ENCODE peak calls at places on chromosomes 6 and 20, in ten cellular contexts. One of them, this sample, is unnamed.
A peak's percentile ranks its signal among the peaks of the same experiment; 100 is the strongest.

GRCh38 chr6:24060982-24061754 is 64.8 kb upstream of the NRSN1 start:
- DNase-seq in T-cell: no peak
- DNase-seq in GM03348: no peak
- DNase-seq in SK-N-SH: no peak
- DNase-seq in kidney tubule cell: no peak
- DNase-seq in NT2/D1: no peak
- DNase-seq in endothelial cell: no peak
- DNase-seq in fibroblast of the conjunctiva: no peak
- DNase-seq in H9: no peak
- DNase-seq in Calu3: no peak
- DNase-seq in this sample: no peak

GRCh38 chr6:21754891-21755290 is 161.3 kb downstream of the SOX4 start:
- DNase-seq in T-cell: no peak
- DNase-seq in GM03348: no peak
- DNase-seq in SK-N-SH: no peak
- DNase-seq in kidney tubule cell: peak; percentile 81
- DNase-seq in NT2/D1: no peak
- DNase-seq in endothelial cell: no peak
- DNase-seq in fibroblast of the conjunctiva: no peak
- DNase-seq in H9: no peak
- DNase-seq in Calu3: peak; percentile 72
- DNase-seq in this sample: no peak

GRCh38 chr6:144362042-144363018 is 77.2 kb downstream of the UTRN start:
- DNase-seq in T-cell: no peak
- DNase-seq in GM03348: no peak
- DNase-seq in SK-N-SH: no peak
- DNase-seq in kidney tubule cell: no peak
- DNase-seq in NT2/D1: no peak
- DNase-seq in endothelial cell: no peak
- DNase-seq in fibroblast of the conjunctiva: no peak
- DNase-seq in H9: no peak
- DNase-seq in Calu3: no peak
- DNase-seq in this sample: no peak

GRCh38 chr6:25112207-25112874 is 166.8 kb upstream of the CARMIL1 start:
- DNase-seq in T-cell: no peak
- DNase-seq in GM03348: no peak
- DNase-seq in SK-N-SH: no peak
- DNase-seq in kidney tubule cell: no peak
- DNase-seq in NT2/D1: no peak
- DNase-seq in endothelial cell: no peak
- DNase-seq in fibroblast of the conjunctiva: no peak
- DNase-seq in H9: no peak
- DNase-seq in Calu3: no peak
- DNase-seq in this sample: no peak

GRCh38 chr6:148771212-148771601 is 24.4 kb downstream of the UST start:
- DNase-seq in T-cell: no peak
- DNase-seq in GM03348: no peak
- DNase-seq in SK-N-SH: no peak
- DNase-seq in kidney tubule cell: no peak
- DNase-seq in NT2/D1: no peak
- DNase-seq in endothelial cell: no peak
- DNase-seq in fibroblast of the conjunctiva: no peak
- DNase-seq in H9: no peak
- DNase-seq in Calu3: no peak
- DNase-seq in this sample: no peak

GRCh38 chr6:4914412-4915159 is 89.3 kb downstream of the RPP40 start:
- DNase-seq in T-cell: no peak
- DNase-seq in GM03348: peak; percentile 47
- DNase-seq in SK-N-SH: no peak
- DNase-seq in kidney tubule cell: peak; percentile 60
- DNase-seq in NT2/D1: no peak
- DNase-seq in endothelial cell: no peak
- DNase-seq in fibroblast of the conjunctiva: peak; percentile 5
- DNase-seq in H9: no peak
- DNase-seq in Calu3: no peak
- DNase-seq in this sample: no peak

GRCh38 chr6:137261393-137262154 is 42.4 kb upstream of the IFNGR1 start:
- DNase-seq in T-cell: no peak
- DNase-seq in GM03348: no peak
- DNase-seq in SK-N-SH: no peak
- DNase-seq in kidney tubule cell: peak; percentile 74
- DNase-seq in NT2/D1: no peak
- DNase-seq in endothelial cell: no peak
- DNase-seq in fibroblast of the conjunctiva: no peak
- DNase-seq in H9: no peak
- DNase-seq in Calu3: no peak
- DNase-seq in this sample: no peak

GRCh38 chr6:83311231-83311630 is 118.1 kb downstream of the RWDD2A start:
- DNase-seq in T-cell: no peak
- DNase-seq in GM03348: peak; percentile 32
- DNase-seq in SK-N-SH: no peak
- DNase-seq in kidney tubule cell: peak; percentile 5
- DNase-seq in NT2/D1: no peak
- DNase-seq in endothelial cell: no peak
- DNase-seq in fibroblast of the conjunctiva: no peak
- DNase-seq in H9: no peak
- DNase-seq in Calu3: no peak
- DNase-seq in this sample: no peak

GRCh38 chr6:126335210-126335609 is 4.7 kb upstream of the CENPW start:
- DNase-seq in T-cell: no peak
- DNase-seq in GM03348: no peak
- DNase-seq in SK-N-SH: no peak
- DNase-seq in kidney tubule cell: no peak
- DNase-seq in NT2/D1: no peak
- DNase-seq in endothelial cell: no peak
- DNase-seq in fibroblast of the conjunctiva: no peak
- DNase-seq in H9: no peak
- DNase-seq in Calu3: no peak
- DNase-seq in this sample: no peak

GRCh38 chr20:24118096-24118780 is 129.7 kb upstream of the GGTLC1 start:
- DNase-seq in T-cell: no peak
- DNase-seq in GM03348: no peak
- DNase-seq in SK-N-SH: peak; percentile 52
- DNase-seq in kidney tubule cell: no peak
- DNase-seq in NT2/D1: no peak
- DNase-seq in endothelial cell: no peak
- DNase-seq in fibroblast of the conjunctiva: no peak
- DNase-seq in H9: no peak
- DNase-seq in Calu3: no peak
- DNase-seq in this sample: no peak

GRCh38 chr6:103122766-103123601 is 1729.5 kb downstream of the GRIK2 start:
- DNase-seq in T-cell: no peak
- DNase-seq in GM03348: peak; percentile 4
- DNase-seq in SK-N-SH: peak; percentile 27
- DNase-seq in kidney tubule cell: peak; percentile 51
- DNase-seq in NT2/D1: peak; percentile 51
- DNase-seq in endothelial cell: peak; percentile 85
- DNase-seq in fibroblast of the conjunctiva: peak; percentile 18
- DNase-seq in H9: peak; percentile 89
- DNase-seq in Calu3: peak; percentile 79
- DNase-seq in this sample: peak; percentile 79

GRCh38 chr20:10565191-10565921 is 108.4 kb downstream of the JAG1 start:
- DNase-seq in T-cell: no peak
- DNase-seq in GM03348: peak; percentile 59
- DNase-seq in SK-N-SH: no peak
- DNase-seq in kidney tubule cell: peak; percentile 50
- DNase-seq in NT2/D1: no peak
- DNase-seq in endothelial cell: no peak
- DNase-seq in fibroblast of the conjunctiva: no peak
- DNase-seq in H9: no peak
- DNase-seq in Calu3: no peak
- DNase-seq in this sample: peak; percentile 50

GRCh38 chr20:5183731-5184474 is 57.1 kb downstream of the CDS2 start:
- DNase-seq in T-cell: no peak
- DNase-seq in GM03348: no peak
- DNase-seq in SK-N-SH: no peak
- DNase-seq in kidney tubule cell: no peak
- DNase-seq in NT2/D1: no peak
- DNase-seq in endothelial cell: no peak
- DNase-seq in fibroblast of the conjunctiva: no peak
- DNase-seq in H9: no peak
- DNase-seq in Calu3: no peak
- DNase-seq in this sample: no peak

GRCh38 chr6:127176175-127176574 is 57.7 kb downstream of the RSPO3 start:
- DNase-seq in T-cell: no peak
- DNase-seq in GM03348: no peak
- DNase-seq in SK-N-SH: no peak
- DNase-seq in kidney tubule cell: no peak
- DNase-seq in NT2/D1: no peak
- DNase-seq in endothelial cell: no peak
- DNase-seq in fibroblast of the conjunctiva: no peak
- DNase-seq in H9: no peak
- DNase-seq in Calu3: no peak
- DNase-seq in this sample: no peak

GRCh38 chr6:19835605-19836004 is 1.6 kb upstream of the ID4 start:
- DNase-seq in T-cell: no peak
- DNase-seq in GM03348: no peak
- DNase-seq in SK-N-SH: no peak
- DNase-seq in kidney tubule cell: peak; percentile 59
- DNase-seq in NT2/D1: no peak
- DNase-seq in endothelial cell: no peak
- DNase-seq in fibroblast of the conjunctiva: no peak
- DNase-seq in H9: no peak
- DNase-seq in Calu3: no peak
- DNase-seq in this sample: no peak

GRCh38 chr6:168374541-168375071 is 55.0 kb upstream of the DACT2 start:
- DNase-seq in T-cell: no peak
- DNase-seq in GM03348: no peak
- DNase-seq in SK-N-SH: no peak
- DNase-seq in kidney tubule cell: no peak
- DNase-seq in NT2/D1: no peak
- DNase-seq in endothelial cell: no peak
- DNase-seq in fibroblast of the conjunctiva: no peak
- DNase-seq in H9: no peak
- DNase-seq in Calu3: no peak
- DNase-seq in this sample: no peak

GRCh38 chr6:149437212-149437611 is 37.1 kb downstream of the SUMO4 start:
- DNase-seq in T-cell: no peak
- DNase-seq in GM03348: no peak
- DNase-seq in SK-N-SH: no peak
- DNase-seq in kidney tubule cell: no peak
- DNase-seq in NT2/D1: no peak
- DNase-seq in endothelial cell: no peak
- DNase-seq in fibroblast of the conjunctiva: no peak
- DNase-seq in H9: no peak
- DNase-seq in Calu3: no peak
- DNase-seq in this sample: no peak

GRCh38 chr6:63923139-63923739 is 287.6 kb downstream of the PHF3 start:
- DNase-seq in T-cell: no peak
- DNase-seq in GM03348: peak; percentile 58
- DNase-seq in SK-N-SH: peak; percentile 47
- DNase-seq in kidney tubule cell: peak; percentile 49
- DNase-seq in NT2/D1: no peak
- DNase-seq in endothelial cell: no peak
- DNase-seq in fibroblast of the conjunctiva: peak; percentile 9
- DNase-seq in H9: no peak
- DNase-seq in Calu3: no peak
- DNase-seq in this sample: peak; percentile 6

GRCh38 chr6:90413867-90414266 is 117.2 kb upstream of the BACH2 start:
- DNase-seq in T-cell: peak; percentile 72
- DNase-seq in GM03348: no peak
- DNase-seq in SK-N-SH: peak; percentile 73
- DNase-seq in kidney tubule cell: peak; percentile 30
- DNase-seq in NT2/D1: peak; percentile 47
- DNase-seq in endothelial cell: peak; percentile 33
- DNase-seq in fibroblast of the conjunctiva: no peak
- DNase-seq in H9: peak; percentile 68
- DNase-seq in Calu3: no peak
- DNase-seq in this sample: no peak

GRCh38 chr6:20978176-20978614 is 443.9 kb downstream of the CDKAL1 start:
- DNase-seq in T-cell: no peak
- DNase-seq in GM03348: peak; percentile 59
- DNase-seq in SK-N-SH: no peak
- DNase-seq in kidney tubule cell: peak; percentile 12
- DNase-seq in NT2/D1: no peak
- DNase-seq in endothelial cell: no peak
- DNase-seq in fibroblast of the conjunctiva: peak; percentile 56
- DNase-seq in H9: no peak
- DNase-seq in Calu3: no peak
- DNase-seq in this sample: no peak

GRCh38 chr20:775679-776135 is 7.4 kb upstream of the SLC52A3 start:
- DNase-seq in T-cell: no peak
- DNase-seq in GM03348: no peak
- DNase-seq in SK-N-SH: no peak
- DNase-seq in kidney tubule cell: no peak
- DNase-seq in NT2/D1: no peak
- DNase-seq in endothelial cell: no peak
- DNase-seq in fibroblast of the conjunctiva: no peak
- DNase-seq in H9: peak; percentile 90
- DNase-seq in Calu3: peak; percentile 75
- DNase-seq in this sample: peak; percentile 18

GRCh38 chr6:157442296-157442695 is 61.3 kb downstream of the ZDHHC14 start:
- DNase-seq in T-cell: no peak
- DNase-seq in GM03348: no peak
- DNase-seq in SK-N-SH: no peak
- DNase-seq in kidney tubule cell: no peak
- DNase-seq in NT2/D1: no peak
- DNase-seq in endothelial cell: no peak
- DNase-seq in fibroblast of the conjunctiva: no peak
- DNase-seq in H9: no peak
- DNase-seq in Calu3: no peak
- DNase-seq in this sample: no peak

GRCh38 chr20:63795178-63795830 is 35.8 kb downstream of the ZBTB46 start:
- DNase-seq in T-cell: no peak
- DNase-seq in GM03348: no peak
- DNase-seq in SK-N-SH: no peak
- DNase-seq in kidney tubule cell: no peak
- DNase-seq in NT2/D1: no peak
- DNase-seq in endothelial cell: no peak
- DNase-seq in fibroblast of the conjunctiva: no peak
- DNase-seq in H9: no peak
- DNase-seq in Calu3: no peak
- DNase-seq in this sample: no peak

GRCh38 chr20:63085087-63085861 is 78.5 kb upstream of the BHLHE23 start:
- DNase-seq in T-cell: no peak
- DNase-seq in GM03348: no peak
- DNase-seq in SK-N-SH: peak; percentile 62
- DNase-seq in kidney tubule cell: no peak
- DNase-seq in NT2/D1: no peak
- DNase-seq in endothelial cell: no peak
- DNase-seq in fibroblast of the conjunctiva: no peak
- DNase-seq in H9: peak; percentile 28
- DNase-seq in Calu3: peak; percentile 48
- DNase-seq in this sample: peak; percentile 41